ENCODE peak calls at places on chromosomes 1 and 21, in six cellular contexts. S is EL; O is NCI-H524; W is Daoy; I is kidney epithelial cell; L is activated CD4-positive, alpha-beta T cell treated with anti-CD3 and anti-CD28 coated beads, Interleukin-2, amount 50 U/mL, for 24 hours. R is an unnamed sample.

GRCh38 chr1:116151739-116152576 is 40.8 kb downstream of the MAB21L3 start:
- DNase-seq in O (peak; percentile 68), I (peak; percentile 14), W (peak; percentile 89), L (peak; percentile 64), S (peak; percentile 78), R (peak; percentile 90)

GRCh38 chr21:43307677-43308070 is 119.3 kb downstream of the SIK1 start:
- DNase-seq in I (no peak), W (no peak), S (no peak), O (no peak), L (no peak), R (no peak)

GRCh38 chr1:17196496-17197180 is 8.3 kb upstream of the PADI1 start:
- DNase-seq in L (no peak), S (no peak), I (no peak), W (no peak), O (no peak), R (no peak)

GRCh38 chr1:30251451-30251850 is 471.9 kb downstream of the MATN1 start:
- DNase-seq in L (no peak), S (no peak), W (no peak), O (no peak), I (no peak), R (no peak)

GRCh38 chr1:77534456-77534855 is 148.0 kb downstream of the ZZZ3 start:
- DNase-seq in I (no peak), L (no peak), W (no peak), O (no peak), S (peak; percentile 35), R (no peak)

GRCh38 chr1:32864375-32865019 is 6.2 kb downstream of the FNDC5 start:
- DNase-seq in W (no peak), L (no peak), O (no peak), I (no peak), S (no peak), R (no peak)

GRCh38 chr1:94746635-94747525 is 73.3 kb upstream of the SLC44A3 start:
- DNase-seq in L (no peak), I (no peak), O (no peak), S (peak; percentile 72), W (no peak), R (no peak)

GRCh38 chr21:39221282-39221996 is 38.2 kb upstream of the PSMG1 start:
- DNase-seq in L (no peak), W (no peak), I (no peak), O (no peak), S (no peak), R (no peak)

GRCh38 chr1:23395162-23395724 is 25.6 kb upstream of the ZNF436 start:
- DNase-seq in L (no peak), O (no peak), S (no peak), W (no peak), I (no peak), R (no peak)

GRCh38 chr1:228174482-228175315 is 9.1 kb downstream of the IBA57 start:
- DNase-seq in O (no peak), W (no peak), L (no peak), S (no peak), I (no peak), R (no peak)

GRCh38 chr1:245124241-245124640 is 30.5 kb upstream of the KIF26B start:
- DNase-seq in O (no peak), W (no peak), I (no peak), L (no peak), S (no peak), R (no peak)

GRCh38 chr21:38861006-38861405 is 55.3 kb downstream of the ETS2 start:
- DNase-seq in S (no peak), L (no peak), O (no peak), W (no peak), I (no peak), R (no peak)

GRCh38 chr1:228397966-228398365 is 8.7 kb downstream of the TRIM11 start:
- DNase-seq in L (no peak), S (no peak), I (no peak), O (no peak), W (no peak), R (no peak)

GRCh38 chr1:112836642-112837041 is 119.4 kb downstream of the SLC16A1 start:
- DNase-seq in W (no peak), S (no peak), I (no peak), L (no peak), O (no peak), R (no peak)

GRCh38 chr1:59565611-59566410 is 248.9 kb upstream of the HOOK1 start:
- DNase-seq in S (peak; percentile 72), I (no peak), O (no peak), W (peak; percentile 95), L (no peak), R (no peak)

GRCh38 chr1:197399691-197400521 is 131.9 kb downstream of the CRB1 start:
- DNase-seq in I (peak; percentile 1), O (peak; percentile 43), W (peak; percentile 40), L (peak; percentile 5), S (peak; percentile 64), R (peak; percentile 26)

GRCh38 chr1:221302357-221303147 is 423.3 kb downstream of the HLX start:
- DNase-seq in O (no peak), S (no peak), W (no peak), I (no peak), L (no peak), R (no peak)

GRCh38 chr1:217014066-217014465 is 290.8 kb upstream of the ESRRG start:
- DNase-seq in I (no peak), S (no peak), O (no peak), L (no peak), W (no peak), R (no peak)

GRCh38 chr1:150505431-150505830 is 2.5 kb upstream of the ECM1 start:
- DNase-seq in O (no peak), S (no peak), L (no peak), I (no peak), W (no peak), R (no peak)

GRCh38 chr1:226581650-226582330 is 33.2 kb downstream of the STUM start:
- DNase-seq in O (no peak), S (no peak), I (no peak), W (no peak), L (no peak), R (no peak)

GRCh38 chr21:18117116-18117515 is 127.5 kb upstream of the CHODL start:
- DNase-seq in O (peak; percentile 55), L (no peak), I (no peak), W (no peak), S (no peak), R (no peak)

GRCh38 chr1:30270468-30270867 is 452.9 kb downstream of the MATN1 start:
- DNase-seq in S (no peak), I (no peak), O (no peak), W (no peak), L (no peak), R (no peak)

GRCh38 chr1:207155018-207155417 is 51.0 kb downstream of the C4BPA start:
- DNase-seq in W (no peak), I (no peak), O (no peak), S (no peak), L (no peak), R (no peak)

GRCh38 chr1:239386453-239387303 is at the start of gene CHRM3:
- DNase-seq in O (no peak), L (no peak), W (peak; percentile 92), S (peak; percentile 77), I (no peak), R (peak; percentile 79)

GRCh38 chr1:232435746-232436145 is 194.2 kb downstream of the SIPA1L2 start:
- DNase-seq in L (no peak), O (no peak), S (peak; percentile 32), W (no peak), I (no peak), R (no peak)

GRCh38 chr1:65948609-65949229 is 156.0 kb downstream of the PDE4B start:
- DNase-seq in S (peak; percentile 63), L (no peak), W (peak; percentile 50), I (no peak), O (peak; percentile 39), R (peak; percentile 4)

GRCh38 chr21:34668803-34669148 is at the start of gene CLIC6:
- DNase-seq in I (no peak), O (no peak), S (no peak), W (no peak), L (no peak), R (peak; percentile 33)

GRCh38 chr1:155241069-155241679 is 14.1 kb downstream of the ENTREP3 start:
- DNase-seq in I (no peak), L (peak; percentile 64), S (peak; percentile 89), O (peak; percentile 80), W (peak; percentile 81), R (peak; percentile 51)

R was measured in endothelial cell.